ENCODE peak calls at places on chromosome 7, in eight cellular contexts. A, C, V, Z, E, X, G and W are unnamed samples.

GRCh38 chr7:43701502-43701859 is 27.8 kb downstream of the COA1 start:
- DNase-seq in C (no peak), V (no peak), G (no peak), A (peak; percentile 48), E (no peak), Z (no peak), X (peak; percentile 39), W (no peak)

GRCh38 chr7:151252961-151253691 is 4.6 kb upstream of the SMARCD3 start:
- DNase-seq in E (no peak), Z (no peak), X (peak; percentile 21), G (no peak), A (no peak), V (no peak), C (no peak), W (no peak)

GRCh38 chr7:130277763-130278643 is 11.3 kb downstream of the CPA2 start:
- DNase-seq in E (no peak), C (no peak), X (peak; percentile 90), G (no peak), V (no peak), Z (peak; percentile 59), A (peak; percentile 70), W (peak; percentile 26)

GRCh38 chr7:26439502-26440252 is 148.0 kb downstream of the SNX10 start:
- DNase-seq in V (no peak), E (peak; percentile 71), Z (no peak), A (no peak), C (no peak), G (no peak), X (no peak), W (no peak)

GRCh38 chr7:66921918-66922486 is 977 bp downstream of the TMEM248 start:
- DNase-seq in A (peak; percentile 13), Z (peak; percentile 38), G (peak; percentile 70), X (no peak), V (no peak), C (peak; percentile 1), E (no peak), W (no peak)

GRCh38 chr7:84372155-84372621 is 177.6 kb upstream of the SEMA3A start:
- DNase-seq in E (no peak), V (no peak), X (peak; percentile 74), C (peak; percentile 91), G (no peak), Z (no peak), A (peak; percentile 99), W (no peak)

GRCh38 chr7:9029671-9030070 is 596.3 kb downstream of the NXPH1 start:
- DNase-seq in A (peak; percentile 0), V (no peak), X (no peak), C (no peak), G (no peak), E (no peak), Z (no peak), W (no peak)

GRCh38 chr7:151276651-151277590 is 28.4 kb upstream of the SMARCD3 start:
- DNase-seq in V (no peak), E (peak; percentile 14), G (peak; percentile 64), A (peak; percentile 76), Z (peak; percentile 74), C (peak; percentile 24), X (peak; percentile 59), W (peak; percentile 66)

GRCh38 chr7:32061346-32061745 is 8.9 kb downstream of the PDE1C start:
- DNase-seq in E (no peak), Z (no peak), G (no peak), V (no peak), X (no peak), A (no peak), C (no peak), W (no peak)

GRCh38 chr7:43735802-43736603 is 6.7 kb upstream of the COA1 start:
- DNase-seq in A (peak; percentile 47), X (peak; percentile 56), Z (no peak), G (no peak), E (no peak), V (no peak), C (no peak), W (no peak)

GRCh38 chr7:45980973-45981372 is 59.9 kb upstream of the IGFBP3 start:
- DNase-seq in A (peak; percentile 21), G (no peak), C (no peak), V (no peak), E (no peak), X (no peak), Z (no peak), W (no peak)